ENCODE peak calls at places on chromosomes 1 and 21, in eight cellular contexts. N, K, E, G, F, L, Y and S are unnamed samples.

GRCh38 chr1:99727575-99728190 is 38.8 kb downstream of the FRRS1 start:
- DNase-seq in F (no peak), N (no peak), E (peak; percentile 57), G (no peak), K (no peak), Y (no peak), L (no peak), S (no peak)

GRCh38 chr21:45972716-45973474 is 8.7 kb upstream of the COL6A1 start:
- DNase-seq in Y (peak; percentile 23), N (peak; percentile 41), K (peak; percentile 65), G (no peak), L (peak; percentile 91), E (peak; percentile 61), F (peak; percentile 74), S (peak; percentile 79)

GRCh38 chr1:197222025-197222685 is 45.9 kb upstream of the CRB1 start:
- DNase-seq in Y (no peak), N (no peak), E (no peak), F (no peak), L (no peak), G (no peak), K (no peak), S (no peak)

GRCh38 chr1:154501423-154502065 is 475 bp upstream of the TDRD10 start:
- DNase-seq in N (peak; percentile 50), F (peak; percentile 39), Y (peak; percentile 5), E (peak; percentile 58), G (no peak), L (peak; percentile 61), K (no peak), S (no peak)

GRCh38 chr1:35568975-35569395 is 4.1 kb upstream of the TFAP2E start:
- DNase-seq in L (no peak), E (peak; percentile 80), G (peak; percentile 80), F (peak; percentile 79), Y (peak; percentile 67), N (peak; percentile 83), K (no peak), S (no peak)

GRCh38 chr1:65979145-65979544 is 186.4 kb downstream of the PDE4B start:
- DNase-seq in F (peak; percentile 74), N (no peak), G (peak; percentile 20), K (no peak), E (no peak), Y (no peak), L (no peak), S (no peak)

GRCh38 chr1:202107321-202107761 is 15.4 kb upstream of the GPR37L1 start:
- DNase-seq in K (peak; percentile 79), Y (no peak), E (no peak), G (no peak), L (peak; percentile 78), F (peak; percentile 73), N (no peak), S (no peak)

GRCh38 chr1:243391355-243391754 is 135.5 kb downstream of the SDCCAG8 start:
- DNase-seq in E (no peak), L (no peak), Y (no peak), G (no peak), F (no peak), N (no peak), K (no peak), S (no peak)

GRCh38 chr21:29005696-29006095 is 13.0 kb upstream of the LTN1 start:
- DNase-seq in N (no peak), L (no peak), G (no peak), F (no peak), K (no peak), Y (no peak), E (no peak), S (no peak)

GRCh38 chr1:147611021-147611426 is 59.3 kb downstream of the ACP6 start:
- DNase-seq in L (no peak), F (no peak), G (no peak), Y (no peak), E (no peak), K (no peak), N (peak; percentile 51), S (no peak)

GRCh38 chr1:176541663-176542062 is 78.7 kb downstream of the PAPPA2 start:
- DNase-seq in E (no peak), L (no peak), G (no peak), N (no peak), F (no peak), Y (no peak), K (no peak), S (no peak)

GRCh38 chr1:98086796-98087195 is 166.0 kb upstream of the DPYD start:
- DNase-seq in E (peak; percentile 46), K (no peak), G (no peak), N (no peak), L (no peak), F (no peak), Y (no peak), S (no peak)

GRCh38 chr1:187691439-187691838 is 862.7 kb downstream of the PLA2G4A start:
- DNase-seq in F (no peak), Y (no peak), G (no peak), K (no peak), N (no peak), L (no peak), E (no peak), S (no peak)

GRCh38 chr21:29849735-29850176 is 90.0 kb downstream of the GRIK1 start:
- DNase-seq in K (no peak), E (peak; percentile 79), Y (peak; percentile 60), G (peak; percentile 53), N (peak; percentile 44), L (peak; percentile 17), F (peak; percentile 76), S (no peak)

GRCh38 chr1:33943978-33944377 is 80.1 kb downstream of the HMGB4 start:
- DNase-seq in Y (no peak), K (no peak), L (no peak), N (no peak), G (no peak), E (no peak), F (no peak), S (no peak)

GRCh38 chr1:76862447-76862846 is 4.8 kb upstream of the ST6GALNAC5 start:
- DNase-seq in N (no peak), F (no peak), K (no peak), E (no peak), G (no peak), L (no peak), Y (no peak), S (no peak)

GRCh38 chr1:12184008-12184681 is 17.4 kb downstream of the TNFRSF1B start:
- DNase-seq in N (peak; percentile 64), Y (no peak), F (peak; percentile 53), E (peak; percentile 61), L (peak; percentile 86), K (peak; percentile 80), G (no peak), S (no peak)

GRCh38 chr1:40532844-40533424 is 1.5 kb downstream of the ZNF684 start:
- DNase-seq in G (no peak), L (no peak), K (no peak), F (peak; percentile 26), N (peak; percentile 57), E (peak; percentile 58), Y (peak; percentile 16), S (no peak)

GRCh38 chr1:27348861-27349783 is 7.3 kb downstream of the SYTL1 start:
- DNase-seq in G (peak; percentile 46), Y (peak; percentile 30), F (peak; percentile 26), L (no peak), E (peak; percentile 84), N (peak; percentile 64), K (peak; percentile 81), S (no peak)